ENCODE peak calls at places on chromosomes 3 and 15, in six cellular contexts. B, K, D, C, T and P are unnamed samples.

GRCh38 chr3:145450018-145450682 is 710.8 kb downstream of the PLOD2 start:
- DNase-seq in D (no peak), K (no peak), C (no peak), B (no peak), T (no peak), P (no peak)

GRCh38 chr3:183775781-183776180 is 49.6 kb downstream of the MAP6D1 start:
- DNase-seq in K (peak), D (no peak), C (no peak), T (no peak), B (no peak), P (no peak)

GRCh38 chr15:81016253-81017068 is 15.7 kb downstream of the TLNRD1 start:
- DNase-seq in K (no peak), B (no peak), T (no peak), C (no peak), D (no peak), P (no peak)

GRCh38 chr3:5464684-5465083 is 277.2 kb downstream of the EDEM1 start:
- DNase-seq in D (no peak), C (no peak), T (no peak), B (no peak), K (no peak), P (no peak)

GRCh38 chr3:14823910-14824629 is 5.3 kb downstream of the FGD5 start:
- DNase-seq in T (no peak), C (no peak), D (no peak), B (no peak), K (no peak), P (no peak)

GRCh38 chr3:108642526-108642925 is 53.0 kb downstream of the DZIP3 start:
- DNase-seq in C (no peak), D (no peak), B (no peak), K (no peak), T (no peak), P (no peak)

GRCh38 chr15:74631935-74632560 is 16.4 kb downstream of the CLK3 start:
- DNase-seq in K (no peak), C (no peak), D (peak), B (peak), T (peak), P (no peak)

GRCh38 chr3:28286595-28286994 is 45.2 kb downstream of the CMC1 start:
- DNase-seq in B (peak), D (no peak), C (no peak), T (peak), K (no peak), P (peak)

GRCh38 chr3:176919836-176920760 is 277.2 kb downstream of the TBL1XR1 start:
- DNase-seq in D (no peak), T (peak), K (no peak), C (peak), B (no peak), P (no peak)

GRCh38 chr3:195895078-195895899 is 13.1 kb downstream of the TNK2 start:
- DNase-seq in K (peak), C (no peak), T (no peak), D (peak), B (peak), P (no peak)

GRCh38 chr3:112676659-112677234 is 35.8 kb upstream of the CCDC80 start:
- DNase-seq in T (peak), K (no peak), C (peak), B (no peak), D (peak), P (peak)

GRCh38 chr3:99950921-99951320 is 133.3 kb downstream of the CMSS1 start:
- DNase-seq in C (no peak), D (no peak), K (no peak), T (no peak), B (no peak), P (no peak)

GRCh38 chr15:77508541-77509505 is 88.1 kb downstream of the HMG20A start:
- DNase-seq in T (peak), K (no peak), D (peak), C (no peak), B (no peak), P (no peak)

GRCh38 chr3:181710581-181711255 is 1.0 kb upstream of the SOX2 start:
- DNase-seq in K (peak), C (no peak), T (no peak), D (no peak), B (peak), P (no peak)

GRCh38 chr3:128973988-128974564 is 19.8 kb downstream of the CFAP92 start:
- DNase-seq in D (no peak), C (no peak), T (no peak), B (no peak), K (no peak), P (no peak)

GRCh38 chr3:66582721-66583141 is 81.9 kb upstream of the LRIG1 start:
- DNase-seq in K (peak), B (no peak), D (no peak), C (no peak), T (no peak), P (no peak)

GRCh38 chr3:169243122-169243521 is 420.4 kb downstream of the MECOM start:
- DNase-seq in B (no peak), D (no peak), T (peak), K (no peak), C (no peak), P (no peak)

GRCh38 chr3:51931756-51932155 is 9.9 kb downstream of the RRP9 start:
- DNase-seq in C (no peak), K (no peak), T (no peak), B (no peak), D (no peak), P (no peak)

GRCh38 chr15:81407679-81408078 is 33.7 kb upstream of the TMC3 start:
- DNase-seq in C (no peak), D (no peak), B (no peak), K (no peak), T (no peak), P (no peak)

GRCh38 chr3:171950373-171950772 is 89.0 kb upstream of the FNDC3B start:
- DNase-seq in D (no peak), C (no peak), T (peak), K (no peak), B (no peak), P (no peak)

GRCh38 chr3:86481031-86481430 is 509.9 kb downstream of the VGLL3 start:
- DNase-seq in T (no peak), K (no peak), B (no peak), D (no peak), C (no peak), P (no peak)

GRCh38 chr15:78540955-78541743 is 905 bp downstream of the PSMA4 start:
- DNase-seq in K (no peak), C (no peak), D (no peak), T (peak), B (no peak), P (no peak)

GRCh38 chr15:78542647-78543046 is 2.4 kb downstream of the PSMA4 start:
- DNase-seq in C (no peak), D (no peak), K (no peak), T (no peak), B (no peak), P (no peak)

GRCh38 chr15:78538358-78538757 is 1.9 kb upstream of the PSMA4 start:
- DNase-seq in K (no peak), B (no peak), D (no peak), C (no peak), T (no peak), P (no peak)

GRCh38 chr15:78540135-78540954 is at the start of gene PSMA4:
- DNase-seq in D (peak), C (no peak), B (peak), K (peak), T (peak), P (peak)

DNA sequence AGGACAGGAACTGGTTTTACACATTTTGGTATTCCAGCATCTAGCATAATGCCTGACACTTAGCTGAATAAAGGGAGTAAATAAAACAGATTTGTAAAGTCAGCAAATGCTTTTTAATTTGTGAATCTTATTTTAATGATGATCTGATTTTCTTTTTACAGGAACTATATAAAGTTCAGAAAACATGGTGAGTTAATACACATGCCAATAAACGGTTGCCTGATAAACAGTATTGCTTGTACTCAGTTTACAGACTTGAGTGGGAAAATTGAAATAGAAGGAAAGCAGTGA is 1.4 kb downstream of the PSMA4 start:
- DNase-seq in K (no peak), C (no peak), D (no peak), B (no peak), T (no peak), P (no peak)
- H3K27ac ChIP-seq in K (peak), C (peak), D (peak), B (no peak), T (no peak), P (peak)

GRCh38 chr3:61632568-61633175 is 71.3 kb downstream of the PTPRG start:
- DNase-seq in B (no peak), K (no peak), C (no peak), D (no peak), T (peak), P (no peak)

GRCh38 chr3:61639991-61640390 is 78.6 kb downstream of the PTPRG start:
- DNase-seq in K (no peak), C (no peak), D (no peak), T (no peak), B (no peak), P (no peak)

GRCh38 chr3:61634678-61635077 is 73.3 kb downstream of the PTPRG start:
- DNase-seq in D (no peak), C (no peak), B (no peak), T (peak), K (no peak), P (no peak)

GRCh38 chr3:61638721-61639120 is 77.3 kb downstream of the PTPRG start:
- DNase-seq in T (no peak), B (no peak), D (no peak), K (no peak), C (no peak), P (no peak)

DNA sequence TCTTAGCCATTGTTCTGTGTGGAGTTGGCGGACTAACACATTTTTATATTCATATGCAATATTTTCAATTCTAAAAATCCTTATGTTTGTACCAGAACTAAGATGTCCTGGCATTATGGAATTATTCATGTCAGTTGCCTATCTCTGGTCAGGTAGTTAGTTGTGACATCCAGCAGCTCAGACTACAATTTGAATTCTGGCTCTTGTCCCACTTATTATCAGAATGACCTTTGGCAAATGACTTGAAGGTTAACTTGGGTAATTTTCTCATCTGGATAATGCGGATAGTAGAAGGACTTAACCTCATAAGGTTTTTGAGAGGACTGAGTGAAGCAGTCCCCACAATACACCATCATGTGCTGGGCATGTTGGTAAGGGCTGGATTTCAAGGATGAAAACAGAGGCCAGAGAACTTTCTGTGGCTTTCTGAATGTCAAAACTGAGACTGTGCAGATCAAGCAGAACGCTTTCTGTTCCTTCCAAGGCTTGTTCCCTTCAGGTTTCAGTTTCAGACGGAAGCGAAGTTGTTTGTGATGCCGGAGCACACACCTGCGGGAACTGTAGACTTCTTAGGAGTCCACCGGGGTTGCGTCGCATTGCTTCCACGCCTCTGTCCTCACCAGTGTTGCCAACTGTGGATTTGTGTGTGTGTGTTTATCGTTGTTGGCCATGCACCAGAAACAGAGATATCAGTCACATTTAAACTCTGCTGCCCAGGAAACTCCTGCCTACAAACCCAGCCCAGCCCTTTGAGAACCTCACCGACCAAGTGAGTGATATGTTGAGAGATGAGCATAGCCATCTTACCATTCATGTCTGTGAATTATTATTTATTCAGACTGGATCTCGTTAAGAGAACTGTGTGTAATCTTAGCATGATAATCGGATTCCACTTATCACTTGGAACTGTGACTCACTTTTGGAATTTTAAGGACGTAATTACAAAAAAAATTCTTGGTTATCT is 76.0 kb downstream of the PTPRG start:
- DNase-seq in C (no peak), K (no peak), D (no peak), B (no peak), T (peak), P (no peak)
- H3K27ac ChIP-seq in C (no peak), K (peak), D (peak), B (no peak), T (peak), P (no peak)

GRCh38 chr3:150414273-150414672 is 6.2 kb downstream of the TSC22D2 start:
- DNase-seq in K (no peak), T (peak), C (no peak), D (no peak), B (no peak), P (no peak)

GRCh38 chr3:150410311-150411105 is 2.4 kb downstream of the TSC22D2 start:
- DNase-seq in D (peak), T (peak), B (no peak), K (no peak), C (no peak), P (no peak)

GRCh38 chr3:150411971-150412370 is 3.9 kb downstream of the TSC22D2 start:
- DNase-seq in T (peak), K (no peak), B (no peak), C (no peak), D (no peak), P (no peak)

GRCh38 chr3:150411106-150411460 is 3.0 kb downstream of the TSC22D2 start:
- DNase-seq in K (no peak), T (no peak), B (no peak), C (no peak), D (no peak), P (no peak)

DNA sequence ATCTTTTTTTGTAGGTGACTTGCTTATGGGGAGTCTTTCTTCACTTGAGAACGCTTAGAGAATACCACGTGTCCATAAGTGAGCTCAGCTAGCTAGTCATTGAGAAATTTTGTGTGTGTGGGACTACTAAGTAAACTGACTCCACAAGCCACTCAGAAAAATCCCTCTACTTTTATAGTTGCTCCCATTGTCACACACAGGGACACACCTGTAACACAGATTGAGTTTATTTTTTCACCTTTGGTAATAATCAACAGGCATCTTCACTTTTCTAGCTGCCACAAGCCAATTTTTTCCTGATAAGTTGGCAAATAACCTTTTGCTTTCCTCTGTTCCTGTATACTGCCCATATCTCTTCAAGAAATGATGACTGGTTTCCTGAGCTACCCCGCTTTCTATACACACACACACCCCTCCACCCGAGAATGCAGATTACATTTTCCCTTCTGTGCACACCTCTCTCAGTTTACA is 4.5 kb downstream of the TSC22D2 start:
- DNase-seq in D (no peak), C (peak), B (no peak), T (peak), K (no peak), P (no peak)
- H3K27ac ChIP-seq in D (no peak), C (peak), B (no peak), T (no peak), K (no peak), P (peak)

DNA sequence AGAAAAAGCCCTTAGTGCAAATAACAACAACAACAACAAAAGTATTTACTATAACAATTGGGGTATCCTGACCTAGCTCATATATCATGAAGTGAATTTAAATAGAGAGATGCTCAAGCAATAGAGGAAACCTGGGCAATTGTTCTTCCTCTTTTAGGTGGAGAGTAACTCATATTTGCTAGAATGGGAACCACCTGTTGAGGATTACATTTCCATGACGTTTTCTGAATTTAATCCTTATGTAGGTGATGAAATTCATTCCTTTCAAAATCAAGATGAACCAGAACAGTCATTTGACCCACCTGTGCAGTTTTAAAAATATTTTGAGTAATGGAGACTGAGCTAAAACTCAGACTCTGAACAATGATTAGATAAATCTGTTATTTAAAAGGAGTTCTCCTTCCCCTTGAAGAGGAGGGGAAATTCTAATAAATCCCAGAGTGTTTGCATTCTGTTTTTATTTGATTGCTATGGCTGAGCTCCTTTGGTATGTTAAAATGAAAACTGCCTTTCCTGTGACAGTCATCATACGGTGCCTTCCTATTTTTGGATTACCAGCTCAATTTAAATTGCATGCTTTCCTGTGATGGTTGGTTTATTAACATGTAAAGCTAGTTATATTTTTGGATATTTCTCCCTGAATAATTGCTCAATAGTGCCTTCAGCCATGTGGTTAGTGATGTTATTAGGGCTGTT is 24.3 kb downstream of the VPS8 start:
- DNase-seq in D (no peak), T (no peak), K (no peak), B (no peak), C (no peak), P (no peak)
- H3K27ac ChIP-seq in D (no peak), T (no peak), K (no peak), B (no peak), C (no peak), P (no peak)

GRCh38 chr3:186123012-186123411 is 14.1 kb upstream of the ETV5 start:
- DNase-seq in T (no peak), B (no peak), C (no peak), D (no peak), K (no peak), P (no peak)
- H3K27ac ChIP-seq in T (peak), B (no peak), C (no peak), D (no peak), K (no peak), P (no peak)

GRCh38 chr3:71050133-71050520 is 533.4 kb downstream of the FOXP1 start:
- DNase-seq in K (no peak), B (no peak), T (peak), D (no peak), C (no peak), P (no peak)
- H3K27ac ChIP-seq in K (no peak), B (no peak), T (peak), D (peak), C (peak), P (no peak)

GRCh38 chr3:94405258-94406035 is 342.6 kb downstream of the NSUN3 start:
- DNase-seq in B (no peak), D (no peak), K (no peak), T (peak), C (no peak), P (no peak)

GRCh38 chr3:94395851-94396250 is 333.0 kb downstream of the NSUN3 start:
- DNase-seq in T (no peak), C (no peak), K (no peak), B (no peak), D (no peak), P (no peak)

GRCh38 chr3:94401466-94401865 is 338.6 kb downstream of the NSUN3 start:
- DNase-seq in T (no peak), C (no peak), K (no peak), D (no peak), B (no peak), P (no peak)
- H3K27ac ChIP-seq in T (no peak), C (no peak), K (no peak), D (no peak), B (no peak), P (no peak)

DNA sequence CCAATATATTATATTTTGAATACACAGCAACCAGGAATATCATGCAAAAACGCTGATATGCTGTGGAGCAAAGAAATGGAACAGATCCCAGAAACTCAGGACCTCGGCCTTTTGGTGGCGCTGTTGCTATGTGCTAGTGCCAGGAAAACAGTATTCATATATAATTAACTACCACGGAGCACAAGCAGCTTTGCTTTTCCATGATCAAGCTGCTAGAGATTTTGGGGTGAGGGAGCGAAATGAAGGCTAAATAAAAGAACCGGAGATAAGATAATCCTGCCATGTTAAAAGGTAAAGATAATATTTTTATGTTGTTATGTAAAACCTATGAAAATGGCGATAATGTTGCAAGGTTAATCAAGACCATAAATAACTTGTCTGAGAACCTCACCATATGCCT is 157.7 kb upstream of the FAM3D start:
- DNase-seq in T (peak), D (peak), K (no peak), B (peak), C (no peak), P (no peak)
- H3K27ac ChIP-seq in T (no peak), D (no peak), K (no peak), B (no peak), C (no peak), P (no peak)

DNA sequence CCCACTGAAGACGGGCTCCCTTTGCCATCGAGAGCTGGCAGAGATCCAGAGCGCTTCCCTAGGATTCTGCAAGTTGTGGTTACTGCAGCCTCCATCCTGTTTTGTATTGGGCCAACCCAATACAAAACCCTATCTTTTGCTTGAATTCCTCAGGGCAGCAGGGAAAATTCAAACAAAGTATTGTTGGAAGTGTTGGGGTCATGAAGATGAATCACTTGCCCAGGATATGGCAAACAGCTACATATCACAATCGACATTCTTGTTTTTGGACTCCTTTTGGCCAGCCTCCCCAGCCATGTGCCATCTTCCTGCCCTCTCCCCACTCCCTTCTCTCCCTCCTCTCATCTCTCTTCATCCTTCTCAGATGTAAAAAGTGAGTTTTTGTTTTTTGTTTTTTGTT is 100.0 kb upstream of the TRIM42 start:
- DNase-seq in B (no peak), T (no peak), D (no peak), K (no peak), C (no peak), P (no peak)
- H3K27ac ChIP-seq in B (no peak), T (no peak), D (no peak), K (no peak), C (no peak), P (no peak)

GRCh38 chr15:39472661-39473657 is 107.9 kb upstream of the THBS1 start:
- DNase-seq in C (no peak), T (peak), B (no peak), K (no peak), D (peak), P (no peak)
- H3K27ac ChIP-seq in C (no peak), T (no peak), B (no peak), K (peak), D (peak), P (no peak)